ENCODE peak calls at places on chromosomes 6 and 20, in four cellular contexts. One of them, this sample, is unnamed. For H3K27me3, the result is how much of the 10 kb centered on the place peaks cover.

GRCh38 chr6:159969921-159970320 is 1.0 kb downstream of the IGF2R start:
- DNase-seq in WERI-Rb-1: peak
- DNase-seq in cardiac muscle cell: peak
- DNase-seq in aorta: no peak
- DNase-seq in this sample: no peak

GRCh38 chr6:119738425-119738824 is 388.9 kb upstream of the MAN1A1 start:
- DNase-seq in WERI-Rb-1: no peak
- DNase-seq in cardiac muscle cell: no peak
- DNase-seq in aorta: no peak
- DNase-seq in this sample: no peak

GRCh38 chr6:34709386-34709785 is 12.8 kb upstream of the ILRUN start:
- DNase-seq in WERI-Rb-1: peak
- DNase-seq in cardiac muscle cell: peak
- DNase-seq in aorta: peak
- DNase-seq in this sample: no peak

GRCh38 chr6:17497701-17498100 is 102.4 kb upstream of the FAM8A1 start:
- DNase-seq in WERI-Rb-1: no peak
- DNase-seq in cardiac muscle cell: no peak
- DNase-seq in aorta: no peak
- DNase-seq in this sample: no peak

GRCh38 chr6:135722679-135723078 is 128.8 kb upstream of the PDE7B start:
- DNase-seq in WERI-Rb-1: no peak
- DNase-seq in cardiac muscle cell: peak
- DNase-seq in aorta: no peak
- DNase-seq in this sample: no peak

GRCh38 chr6:73180076-73180717 is 45.1 kb downstream of the KHDC1L start:
- DNase-seq in WERI-Rb-1: no peak
- DNase-seq in cardiac muscle cell: no peak
- DNase-seq in aorta: no peak
- DNase-seq in this sample: no peak

GRCh38 chr20:59831901-59832240 is 101.6 kb downstream of the SYCP2 start:
- DNase-seq in WERI-Rb-1: no peak
- DNase-seq in cardiac muscle cell: no peak
- DNase-seq in aorta: no peak
- DNase-seq in this sample: no peak

GRCh38 chr6:43391448-43392031 is 22.1 kb upstream of the ZNF318 start:
- DNase-seq in WERI-Rb-1: no peak
- DNase-seq in cardiac muscle cell: no peak
- DNase-seq in aorta: no peak
- DNase-seq in this sample: peak

GRCh38 chr20:37469531-37469930 is 51.5 kb upstream of the NNAT start:
- DNase-seq in WERI-Rb-1: peak
- DNase-seq in cardiac muscle cell: no peak
- DNase-seq in aorta: peak
- DNase-seq in this sample: no peak

GRCh38 chr6:162377735-162378134 is 349.8 kb downstream of the PRKN start:
- DNase-seq in WERI-Rb-1: no peak
- DNase-seq in cardiac muscle cell: no peak
- DNase-seq in aorta: no peak
- DNase-seq in this sample: no peak

GRCh38 chr6:160992323-160993314 is 1.1 kb downstream of the MAP3K4 start:
- DNase-seq in WERI-Rb-1: peak
- DNase-seq in cardiac muscle cell: peak
- DNase-seq in aorta: no peak
- DNase-seq in this sample: peak

GRCh38 chr6:14059791-14060436 is 57.7 kb upstream of the CD83 start:
- DNase-seq in WERI-Rb-1: no peak
- DNase-seq in cardiac muscle cell: no peak
- DNase-seq in aorta: no peak
- DNase-seq in this sample: no peak

GRCh38 chr20:54199721-54200176 is 8.1 kb upstream of the PFDN4 start:
- DNase-seq in WERI-Rb-1: peak
- DNase-seq in cardiac muscle cell: peak
- DNase-seq in aorta: peak
- DNase-seq in this sample: peak

GRCh38 chr20:51945881-51946280 is 143.6 kb upstream of the SALL4 start:
- DNase-seq in WERI-Rb-1: no peak
- DNase-seq in cardiac muscle cell: no peak
- DNase-seq in aorta: no peak
- DNase-seq in this sample: no peak

GRCh38 chr6:22598386-22598785 is 29.0 kb downstream of the HDGFL1 start:
- DNase-seq in WERI-Rb-1: no peak
- DNase-seq in cardiac muscle cell: no peak
- DNase-seq in aorta: no peak
- DNase-seq in this sample: no peak

GRCh38 chr6:20907486-20908071 is 373.3 kb downstream of the CDKAL1 start:
- DNase-seq in WERI-Rb-1: peak
- DNase-seq in cardiac muscle cell: no peak
- DNase-seq in aorta: no peak
- DNase-seq in this sample: no peak

GRCh38 chr20:48668451-48668946 is 159.3 kb downstream of the PREX1 start:
- DNase-seq in WERI-Rb-1: no peak
- DNase-seq in cardiac muscle cell: peak
- DNase-seq in aorta: no peak
- DNase-seq in this sample: no peak

GRCh38 chr6:99287523-99287922 is 62.0 kb downstream of the FAXC start:
- DNase-seq in WERI-Rb-1: no peak
- DNase-seq in cardiac muscle cell: no peak
- DNase-seq in aorta: no peak
- DNase-seq in this sample: no peak

GRCh38 chr20:24672886-24673677 is 203.7 kb downstream of the SYNDIG1 start:
- DNase-seq in WERI-Rb-1: no peak
- DNase-seq in cardiac muscle cell: peak
- DNase-seq in aorta: peak
- DNase-seq in this sample: no peak

GRCh38 chr20:18101125-18101820 is 36.4 kb upstream of the KAT14 start:
- DNase-seq in WERI-Rb-1: no peak
- DNase-seq in cardiac muscle cell: no peak
- DNase-seq in aorta: no peak
- DNase-seq in this sample: no peak

GRCh38 chr20:49186535-49187329 is 1.4 kb downstream of the STAU1 start:
- DNase-seq in WERI-Rb-1: peak
- DNase-seq in cardiac muscle cell: peak
- DNase-seq in aorta: peak
- DNase-seq in this sample: peak

GRCh38 chr6:44271914-44272313 is 1.7 kb downstream of the TMEM151B start:
- DNase-seq in WERI-Rb-1: no peak
- DNase-seq in cardiac muscle cell: no peak
- DNase-seq in aorta: no peak
- DNase-seq in this sample: no peak

GRCh38 chr20:5989539-5989938 is 39.1 kb downstream of the MCM8 start:
- DNase-seq in WERI-Rb-1: no peak
- DNase-seq in cardiac muscle cell: no peak
- DNase-seq in aorta: no peak
- DNase-seq in this sample: no peak

GRCh38 chr6:30696432-30696831 is 5.6 kb upstream of the NRM start:
- DNase-seq in WERI-Rb-1: no peak
- DNase-seq in cardiac muscle cell: no peak
- DNase-seq in aorta: no peak
- DNase-seq in this sample: no peak

GRCh38 chr6:20840675-20841074 is 306.4 kb downstream of the CDKAL1 start:
- DNase-seq in WERI-Rb-1: no peak
- DNase-seq in cardiac muscle cell: peak
- DNase-seq in aorta: no peak
- DNase-seq in this sample: no peak

GRCh38 chr6:17907467-17908229 is 79.8 kb downstream of the KIF13A start:
- DNase-seq in WERI-Rb-1: no peak
- DNase-seq in cardiac muscle cell: peak
- DNase-seq in aorta: peak
- DNase-seq in this sample: no peak

GRCh38 chr6:169801396-169802160 is 50.2 kb downstream of the ERMARD start:
- DNase-seq in WERI-Rb-1: no peak
- DNase-seq in cardiac muscle cell: no peak
- DNase-seq in aorta: no peak
- DNase-seq in this sample: no peak

GRCh38 chr6:5766260-5766659 is 240.5 kb downstream of the NRN1 start:
- DNase-seq in WERI-Rb-1: no peak
- DNase-seq in cardiac muscle cell: no peak
- DNase-seq in aorta: no peak
- DNase-seq in this sample: no peak

GRCh38 chr6:25583099-25583498 is 68.9 kb upstream of the SCGN start:
- DNase-seq in WERI-Rb-1: no peak
- DNase-seq in cardiac muscle cell: no peak
- DNase-seq in aorta: no peak
- DNase-seq in this sample: no peak

GRCh38 chr6:24513602-24514001 is 18.8 kb downstream of the ALDH5A1 start:
- DNase-seq in WERI-Rb-1: no peak
- DNase-seq in cardiac muscle cell: no peak
- DNase-seq in aorta: no peak
- DNase-seq in this sample: no peak

GRCh38 chr6:130218136-130218535 is 4.6 kb downstream of the SAMD3 start:
- DNase-seq in WERI-Rb-1: no peak
- DNase-seq in cardiac muscle cell: no peak
- DNase-seq in aorta: no peak
- DNase-seq in this sample: no peak

GRCh38 chr6:27138837-27139752 is 108.4 kb upstream of the PRSS16 start:
- DNase-seq in WERI-Rb-1: no peak
- DNase-seq in cardiac muscle cell: peak
- DNase-seq in aorta: peak
- DNase-seq in this sample: peak

GRCh38 chr6:143339223-143339622 is 111.3 kb downstream of the ADAT2 start:
- DNase-seq in WERI-Rb-1: no peak
- DNase-seq in cardiac muscle cell: no peak
- DNase-seq in aorta: no peak
- DNase-seq in this sample: no peak

GRCh38 chr6:117866561-117866960 is 40.5 kb upstream of the SLC35F1 start:
- DNase-seq in WERI-Rb-1: no peak
- DNase-seq in cardiac muscle cell: no peak
- DNase-seq in aorta: no peak
- DNase-seq in this sample: no peak

GRCh38 chr20:59518881-59519706 is 85.2 kb upstream of the PHACTR3 start:
- DNase-seq in WERI-Rb-1: peak
- DNase-seq in cardiac muscle cell: peak
- DNase-seq in aorta: no peak
- DNase-seq in this sample: peak

GRCh38 chr6:136887899-136888298 is 34.2 kb upstream of the SLC35D3 start:
- DNase-seq in WERI-Rb-1: no peak
- DNase-seq in cardiac muscle cell: no peak
- DNase-seq in aorta: no peak
- DNase-seq in this sample: no peak

GRCh38 chr6:56637640-56638039 is 5.0 kb downstream of the DST start:
- DNase-seq in WERI-Rb-1: no peak
- DNase-seq in cardiac muscle cell: peak
- DNase-seq in aorta: no peak
- DNase-seq in this sample: peak

GRCh38 chr6:118350881-118351430 is 197.1 kb upstream of the PLN start:
- DNase-seq in WERI-Rb-1: no peak
- DNase-seq in cardiac muscle cell: no peak
- DNase-seq in aorta: no peak
- DNase-seq in this sample: no peak

GRCh38 chr6:44269921-44270525 is at the start of gene TMEM151B:
- DNase-seq in WERI-Rb-1: peak
- DNase-seq in cardiac muscle cell: no peak
- DNase-seq in aorta: peak
- DNase-seq in this sample: no peak

GRCh38 chr6:84764332-84765049 is at the start of gene TBX18:
- DNase-seq in WERI-Rb-1: peak
- DNase-seq in cardiac muscle cell: peak
- DNase-seq in aorta: peak
- DNase-seq in this sample: no peak
- H3K27me3 ChIP-seq in WERI-Rb-1: under half
- H3K27me3 ChIP-seq in cardiac muscle cell: half or more
- H3K27me3 ChIP-seq in aorta: under half
- H3K27me3 ChIP-seq in this sample: under half

GRCh38 chr20:43736588-43737091 is 9.8 kb upstream of the GTSF1L start:
- DNase-seq in WERI-Rb-1: no peak
- DNase-seq in cardiac muscle cell: peak
- DNase-seq in aorta: peak
- DNase-seq in this sample: no peak
- H3K4me3 ChIP-seq in WERI-Rb-1: no peak
- H3K4me3 ChIP-seq in cardiac muscle cell: no peak
- H3K4me3 ChIP-seq in aorta: no peak
- H3K4me3 ChIP-seq in this sample: no peak

DNA sequence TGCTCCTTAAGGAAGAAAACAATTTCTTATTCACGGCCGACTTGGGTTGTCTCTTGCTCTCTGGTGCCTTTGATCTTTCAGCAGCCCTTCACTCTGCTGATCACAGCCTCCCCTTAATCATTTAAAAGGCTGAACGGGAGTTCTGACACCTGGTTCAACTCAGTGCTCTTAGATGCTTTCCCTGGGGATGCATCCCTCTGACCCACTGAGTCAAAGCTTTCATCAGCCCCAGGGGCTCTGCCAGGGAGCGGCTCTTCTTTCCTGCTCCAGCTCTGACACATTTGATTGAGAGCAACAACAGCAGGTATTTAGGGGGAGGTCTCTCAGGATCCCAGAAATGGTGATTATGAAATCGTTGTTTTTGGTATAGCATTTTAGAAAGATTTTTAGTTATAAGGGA is 79.1 kb upstream of the FYN start:
- DNase-seq in WERI-Rb-1: no peak
- DNase-seq in cardiac muscle cell: no peak
- DNase-seq in aorta: no peak
- DNase-seq in this sample: no peak
- H3K27ac ChIP-seq in WERI-Rb-1: no peak
- H3K27ac ChIP-seq in cardiac muscle cell: no peak
- H3K27ac ChIP-seq in aorta: no peak
- H3K27ac ChIP-seq in this sample: no peak

GRCh38 chr6:11036977-11037430 is 7.1 kb downstream of the ELOVL2 start:
- DNase-seq in WERI-Rb-1: no peak
- DNase-seq in cardiac muscle cell: no peak
- DNase-seq in aorta: no peak
- DNase-seq in this sample: no peak
- H3K27me3 ChIP-seq in WERI-Rb-1: under half
- H3K27me3 ChIP-seq in cardiac muscle cell: under half
- H3K27me3 ChIP-seq in aorta: under half
- H3K27me3 ChIP-seq in this sample: under half

GRCh38 chr6:37807656-37808055 is 11.9 kb upstream of the ZFAND3 start:
- DNase-seq in WERI-Rb-1: peak
- DNase-seq in cardiac muscle cell: no peak
- DNase-seq in aorta: no peak
- DNase-seq in this sample: no peak

GRCh38 chr6:37806213-37806612 is 13.3 kb upstream of the ZFAND3 start:
- DNase-seq in WERI-Rb-1: no peak
- DNase-seq in cardiac muscle cell: no peak
- DNase-seq in aorta: no peak
- DNase-seq in this sample: no peak

GRCh38 chr6:37812835-37813234 is 6.7 kb upstream of the ZFAND3 start:
- DNase-seq in WERI-Rb-1: no peak
- DNase-seq in cardiac muscle cell: no peak
- DNase-seq in aorta: no peak
- DNase-seq in this sample: no peak

GRCh38 chr6:37804676-37805075 is 14.9 kb upstream of the ZFAND3 start:
- DNase-seq in WERI-Rb-1: no peak
- DNase-seq in cardiac muscle cell: no peak
- DNase-seq in aorta: no peak
- DNase-seq in this sample: no peak

GRCh38 chr6:37809144-37809543 is 10.4 kb upstream of the ZFAND3 start:
- DNase-seq in WERI-Rb-1: no peak
- DNase-seq in cardiac muscle cell: peak
- DNase-seq in aorta: no peak
- DNase-seq in this sample: no peak
- H3K4me3 ChIP-seq in WERI-Rb-1: no peak
- H3K4me3 ChIP-seq in cardiac muscle cell: no peak
- H3K4me3 ChIP-seq in aorta: no peak
- H3K4me3 ChIP-seq in this sample: no peak

GRCh38 chr20:63282946-63283345 is 10.0 kb upstream of the COL20A1 start:
- DNase-seq in WERI-Rb-1: no peak
- DNase-seq in cardiac muscle cell: no peak
- DNase-seq in aorta: no peak
- DNase-seq in this sample: peak
- H3K27ac ChIP-seq in WERI-Rb-1: no peak
- H3K27ac ChIP-seq in cardiac muscle cell: no peak
- H3K27ac ChIP-seq in aorta: no peak
- H3K27ac ChIP-seq in this sample: no peak

This sample was measured in CD4-positive, alpha-beta memory T cell.